ENCODE peak calls at places on chromosomes 4 and X, in four cellular contexts. T is cardiac muscle cell, F is dorsolateral prefrontal cortex, K is K562. R is an unnamed sample.

GRCh38 chrX:87338510-87338909 is 179.1 kb upstream of the KLHL4 start:
- DNase-seq in K (peak; percentile 20), F (no peak), T (peak; percentile 54), R (no peak)

GRCh38 chr4:61199869-61200194 is 294 bp upstream of the ADGRL3 start:
- DNase-seq in F (no peak), T (no peak), K (no peak), R (no peak)

GRCh38 chr4:91113130-91113706 is 986.0 kb downstream of the CCSER1 start:
- DNase-seq in K (peak; percentile 20), T (peak; percentile 61), F (no peak), R (no peak)

GRCh38 chr4:180669637-180670036 is 1573.6 kb upstream of the TENM3 start:
- DNase-seq in K (no peak), T (no peak), F (no peak), R (no peak)

GRCh38 chr4:43496188-43496587 is 603.7 kb downstream of the GRXCR1 start:
- DNase-seq in K (no peak), T (peak; percentile 5), F (no peak), R (no peak)

GRCh38 chrX:102604327-102604726 is 5.0 kb downstream of the ARMCX5 start:
- DNase-seq in K (no peak), T (no peak), F (no peak), R (no peak)

GRCh38 chrX:7828594-7828993 is 14.4 kb upstream of the VCX start:
- DNase-seq in T (no peak), F (no peak), K (peak; percentile 2), R (no peak)

GRCh38 chrX:45584717-45585116 is 384.0 kb upstream of the DIPK2B start:
- DNase-seq in F (no peak), T (no peak), K (no peak), R (no peak)

GRCh38 chr4:176780995-176781738 is 11.6 kb downstream of the VEGFC start:
- DNase-seq in K (no peak), T (peak; percentile 36), F (no peak), R (no peak)

GRCh38 chr4:153809307-153809706 is 20.4 kb upstream of the SFRP2 start:
- DNase-seq in K (no peak), F (no peak), T (no peak), R (no peak)

GRCh38 chr4:7326306-7326692 is 108.4 kb downstream of the PSAPL1 start:
- DNase-seq in K (no peak), T (no peak), F (no peak), R (no peak)

GRCh38 chr4:25799522-25799921 is 63.3 kb downstream of the SEL1L3 start:
- DNase-seq in K (no peak), F (no peak), T (no peak), R (no peak)

GRCh38 chr4:36138221-36138620 is 106.1 kb downstream of the ARAP2 start:
- DNase-seq in T (peak; percentile 31), F (no peak), K (no peak), R (no peak)

GRCh38 chr4:1981251-1982055 is 27.3 kb downstream of the NELFA start:
- DNase-seq in K (peak; percentile 72), T (no peak), F (no peak), R (no peak)

GRCh38 chr4:155336242-155336641 is 40.5 kb downstream of the MAP9 start:
- DNase-seq in T (no peak), F (no peak), K (no peak), R (no peak)

GRCh38 chrX:124211312-124211942 is 121.0 kb upstream of the TEX13D start:
- DNase-seq in T (peak; percentile 11), K (peak; percentile 46), F (no peak), R (no peak)

GRCh38 chr4:185580699-185581098 is 45.4 kb upstream of the PDLIM3 start:
- DNase-seq in K (no peak), F (no peak), T (no peak), R (no peak)

GRCh38 chr4:144645102-144645469 is 870 bp upstream of the HHIP start:
- DNase-seq in K (no peak), F (peak; percentile 46), T (no peak), R (no peak)

GRCh38 chr4:110394871-110395270 is 81.1 kb upstream of the ENPEP start:
- DNase-seq in F (no peak), K (no peak), T (no peak), R (no peak)

DNA sequence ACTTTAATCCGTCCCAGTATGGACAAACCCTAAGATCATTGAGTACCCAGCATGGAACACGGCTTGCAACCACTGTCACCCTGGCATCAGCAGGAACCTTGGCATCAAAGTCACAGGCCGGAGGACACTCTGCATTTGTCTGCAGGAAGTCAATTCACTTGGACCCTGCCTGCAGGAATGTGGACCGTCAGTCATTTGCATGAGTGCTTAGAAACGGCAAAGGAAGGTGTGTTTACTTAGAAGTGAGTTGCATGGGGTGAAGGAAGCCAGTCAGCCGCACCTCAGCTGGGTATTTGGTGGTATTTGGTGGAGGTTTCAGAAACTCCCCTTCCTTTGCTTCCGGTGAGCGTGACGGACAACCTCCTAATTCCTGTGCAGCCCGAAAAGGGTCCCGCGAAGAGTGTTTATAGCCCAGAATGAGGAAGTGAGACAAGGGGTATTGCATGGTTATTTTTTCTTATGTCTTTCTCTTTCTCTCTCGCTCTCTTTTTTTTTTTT is 15.5 kb downstream of the P2RY8 start:
- DNase-seq in T (no peak), F (no peak), K (no peak), R (no peak)
- H3K4me3 ChIP-seq in T (no peak overlapping the region), F (no peak overlapping the region), K (no peak overlapping the region), R (no peak overlapping the region)

DNA sequence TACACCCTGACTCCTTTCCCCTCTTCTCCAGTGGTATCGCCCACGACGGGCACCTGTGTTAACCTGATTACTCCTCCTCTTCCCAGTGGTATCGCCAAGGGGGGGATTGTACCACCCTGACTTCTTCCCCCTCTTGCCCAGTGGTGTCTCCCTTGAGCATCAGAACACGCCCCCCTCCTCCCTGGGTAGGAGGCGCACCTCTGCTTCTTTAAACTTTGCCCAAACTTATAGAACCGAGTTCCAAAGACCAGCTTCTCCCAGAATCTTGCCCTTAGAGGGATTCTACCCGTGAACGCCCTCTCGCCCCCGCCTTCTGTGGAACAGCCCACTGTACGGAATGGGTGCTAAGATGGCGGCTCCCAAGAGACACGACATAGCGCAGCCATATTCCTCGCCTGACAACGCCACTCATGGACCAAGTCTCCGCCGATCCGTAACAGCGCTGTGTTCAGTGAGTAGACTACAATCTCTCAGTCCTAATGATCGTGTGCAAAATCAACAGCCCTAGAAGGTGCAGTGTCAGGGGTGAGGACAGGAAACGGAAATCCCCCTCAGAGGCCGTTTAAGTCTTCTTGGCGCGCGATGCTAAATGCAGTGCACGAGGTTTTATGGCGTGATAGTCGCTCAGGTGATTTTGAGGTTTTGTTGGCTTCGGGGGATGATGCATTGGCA is 4.2 kb upstream of the ZNF157 start:
- DNase-seq in F (peak; percentile 71), K (peak; percentile 52), T (peak; percentile 84), R (peak; percentile 68)
- H3K4me3 ChIP-seq in F (peak overlapping the region; percentile 61), K (no peak overlapping the region), T (peak overlapping the region; percentile 36), R (peak overlapping the region; percentile 43)

GRCh38 chrX:40647307-40648197 is at the start of gene CXorf38:
- DNase-seq in F (peak; percentile 89), K (peak; percentile 93), T (peak; percentile 90), R (peak; percentile 95)

GRCh38 chrX:40644821-40645358 is 2.5 kb downstream of the CXorf38 start:
- DNase-seq in K (peak; percentile 62), T (peak; percentile 73), F (no peak), R (no peak)

GRCh38 chrX:40646489-40647306 is 663 bp downstream of the CXorf38 start:
- DNase-seq in K (peak; percentile 54), F (no peak), T (peak; percentile 20), R (peak; percentile 75)

GRCh38 chrX:40644175-40644574 is 3.2 kb downstream of the CXorf38 start:
- DNase-seq in T (peak; percentile 78), K (peak; percentile 12), F (no peak), R (no peak)
- H3K4me3 ChIP-seq in T (no peak overlapping the region), K (peak overlapping the region; percentile 6), F (peak overlapping the region; percentile 85), R (peak overlapping the region; percentile 35)

GRCh38 chrX:96684339-96685204 is at the start of gene DIAPH2:
- DNase-seq in T (peak; percentile 87), K (no peak), F (peak; percentile 71), R (peak; percentile 87)
- H3K4me3 ChIP-seq in T (peak within 1 kb of the TSS; percentile 66), K (no peak within 1 kb of the TSS), F (peak within 1 kb of the TSS; percentile 71), R (peak within 1 kb of the TSS; percentile 70)

R was measured in suprapubic skin.